ENCODE peak calls at places on chromosomes 11 and 22, in ten cellular contexts. D is GM23338; B is stimulated activated CD4-positive, alpha-beta T cell treated with anti-CD3 and anti-CD28 coated beads, Interleukin-2, amount 100 ng/mL, for 24 hours; N is skeletal muscle cell; R is SK-MEL-5; L is NCI-H1105 treated with DMSO at 0.1 percent for 48 hours; S is H9; M is EL; E is stimulated activated CD8-positive, alpha-beta memory T cell treated with anti-CD3 and anti-CD28 coated beads, Interleukin-7, amount 100 ng/mL, for 1 hour; P is ACHN. H is an unnamed sample.

GRCh38 chr11:2512431-2513407 is 67.9 kb downstream of the KCNQ1 start:
- DNase-seq in M (no peak), P (no peak), N (no peak), S (peak), E (no peak), R (no peak), B (no peak), D (no peak), L (no peak), H (no peak)

GRCh38 chr11:118321386-118322082 is 17.0 kb downstream of the CD3E start:
- DNase-seq in M (no peak), D (no peak), L (no peak), N (no peak), R (no peak), P (no peak), E (no peak), S (no peak), B (no peak), H (no peak)

GRCh38 chr11:7605544-7605943 is 67.8 kb downstream of the CYB5R2 start:
- DNase-seq in D (no peak), E (no peak), R (no peak), P (peak), N (no peak), M (peak), L (no peak), S (no peak), B (no peak), H (no peak)

GRCh38 chr11:79404325-79404724 is 36.5 kb downstream of the TENM4 start:
- DNase-seq in B (no peak), N (peak), P (no peak), M (no peak), E (no peak), S (no peak), D (no peak), L (no peak), R (no peak), H (no peak)

GRCh38 chr11:15468471-15468870 is 353.7 kb downstream of the INSC start:
- DNase-seq in R (no peak), B (no peak), L (no peak), E (no peak), N (peak), S (no peak), D (no peak), M (peak), P (no peak), H (peak)

GRCh38 chr11:120043323-120043945 is 94.5 kb downstream of the TRIM29 start:
- DNase-seq in N (no peak), E (no peak), D (no peak), S (peak), L (no peak), B (no peak), M (no peak), P (no peak), R (no peak), H (no peak)

GRCh38 chr11:41479179-41479578 is 19.7 kb upstream of the LRRC4C start:
- DNase-seq in S (no peak), D (no peak), P (no peak), M (no peak), L (no peak), B (no peak), E (no peak), N (no peak), R (no peak), H (no peak)

GRCh38 chr11:8055111-8055835 is 25.7 kb upstream of the TUB start:
- DNase-seq in R (peak), D (peak), B (no peak), P (no peak), E (no peak), N (no peak), S (peak), L (no peak), M (no peak), H (no peak)

GRCh38 chr22:27252282-27253049 is 549.1 kb downstream of the MN1 start:
- DNase-seq in B (no peak), N (peak), P (no peak), M (peak), E (no peak), S (no peak), R (no peak), D (no peak), L (no peak), H (no peak)